ENCODE peak calls at places on chromosome X, in ten cellular contexts. I is neural progenitor cell; A is stomach; Z is epithelial cell of proximal tubule; H is choroid plexus epithelial cell; J is lung; C is astrocyte of the cerebellum; O is heart right ventricle; Q is AG04450; W is CD8-positive, alpha-beta T cell. T is an unnamed sample.
A peak's percentile ranks its signal among the peaks of the same experiment; 100 is the strongest.

GRCh38 chrX:56797966-56798711 is 69.1 kb downstream of the NBDY start:
- DNase-seq in W (no peak), C (no peak), Q (no peak), A (peak; percentile 26), J (peak; percentile 52), H (peak; percentile 17), I (no peak), Z (no peak), O (no peak), T (no peak)

GRCh38 chrX:103918050-103918449 is 44.4 kb upstream of the TMSB15B start:
- DNase-seq in C (peak; percentile 31), I (peak; percentile 85), Z (no peak), A (peak; percentile 45), W (peak; percentile 8), Q (no peak), H (peak; percentile 72), J (peak; percentile 38), O (peak; percentile 33), T (peak; percentile 61)

GRCh38 chrX:86047174-86047991 is at the start of gene CHM:
- DNase-seq in Z (peak; percentile 55), C (peak; percentile 75), O (peak; percentile 70), Q (peak; percentile 45), H (peak; percentile 89), W (peak; percentile 25), J (peak; percentile 72), A (peak; percentile 45), I (peak; percentile 72), T (peak; percentile 86)

GRCh38 chrX:97284531-97284930 is 400.8 kb downstream of the RPA4 start:
- DNase-seq in I (no peak), J (no peak), Z (no peak), C (no peak), H (no peak), W (no peak), Q (no peak), O (no peak), A (no peak), T (no peak)

GRCh38 chrX:23901805-23902204 is 5.9 kb downstream of the APOO start:
- DNase-seq in A (peak; percentile 39), H (peak; percentile 89), Z (no peak), O (peak; percentile 54), C (peak; percentile 60), W (peak; percentile 6), I (peak; percentile 88), Q (peak; percentile 49), J (peak; percentile 45), T (peak; percentile 85)

GRCh38 chrX:104486691-104487090 is 79.3 kb upstream of the IL1RAPL2 start:
- DNase-seq in Q (no peak), C (no peak), H (no peak), A (no peak), J (no peak), O (no peak), Z (no peak), I (no peak), W (no peak), T (no peak)

GRCh38 chrX:54891573-54891972 is 29.1 kb upstream of the TRO start:
- DNase-seq in J (no peak), Z (no peak), C (no peak), A (no peak), Q (no peak), O (peak; percentile 13), W (peak; percentile 14), H (peak; percentile 67), I (peak; percentile 54), T (peak; percentile 38)

GRCh38 chrX:45596190-45596808 is 395.6 kb upstream of the DIPK2B start:
- DNase-seq in H (peak; percentile 45), Q (no peak), I (no peak), J (no peak), O (no peak), C (no peak), W (no peak), Z (no peak), A (no peak), T (peak; percentile 37)

GRCh38 chrX:118116308-118117068 is at the start of gene KLHL13:
- DNase-seq in I (peak; percentile 75), C (no peak), Q (no peak), A (no peak), H (peak; percentile 4), O (peak; percentile 31), Z (no peak), J (no peak), W (no peak), T (peak; percentile 26)

GRCh38 chrX:24619647-24620046 is 27.5 kb downstream of the PCYT1B start:
- DNase-seq in C (peak; percentile 55), O (peak; percentile 10), J (no peak), A (no peak), Q (peak; percentile 0), Z (no peak), I (no peak), H (peak; percentile 62), W (no peak), T (peak; percentile 65)

GRCh38 chrX:2550288-2551020 is 49.7 kb upstream of the DHRSX start:
- DNase-seq in O (no peak), W (no peak), Z (no peak), Q (no peak), J (no peak), C (no peak), H (no peak), I (no peak), A (no peak), T (no peak)

GRCh38 chrX:13764284-13764683 is 29.7 kb downstream of the OFD1 start:
- DNase-seq in C (no peak), A (no peak), Z (no peak), O (no peak), I (peak; percentile 52), H (no peak), W (no peak), Q (no peak), J (no peak), T (no peak)

GRCh38 chrX:9148626-9149385 is 114.9 kb upstream of the FAM9B start:
- DNase-seq in Z (no peak), A (no peak), Q (no peak), I (peak; percentile 20), H (peak; percentile 77), C (no peak), J (no peak), O (no peak), W (no peak), T (peak; percentile 80)

DNA sequence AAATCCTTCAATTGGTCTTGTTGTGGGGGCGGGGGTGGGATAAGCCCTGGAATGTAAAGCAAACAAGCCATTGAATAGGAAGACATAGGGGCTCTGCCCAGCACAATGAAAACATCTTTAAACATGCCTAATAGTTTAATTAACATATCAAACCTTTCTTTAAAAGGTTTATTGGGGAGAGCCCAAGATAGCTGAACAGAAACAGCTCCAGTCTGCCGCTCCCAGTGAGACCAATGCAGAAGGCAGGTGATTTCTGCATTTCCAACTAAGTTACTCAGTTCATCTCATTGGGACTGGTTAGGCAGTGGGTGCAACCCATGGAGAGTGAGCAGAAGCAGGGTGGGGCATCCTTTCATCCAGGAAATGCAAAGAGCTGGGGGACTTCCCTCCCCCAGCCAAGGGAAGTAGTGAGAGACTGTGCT is 327.2 kb upstream of the CNKSR2 start:
- DNase-seq in I (peak; percentile 34), O (no peak), Q (no peak), C (no peak), Z (no peak), W (no peak), A (no peak), H (no peak), J (no peak), T (no peak)
- H3K4me3 ChIP-seq in I (no peak overlapping the region), O (no peak overlapping the region), Q (no peak overlapping the region), C (no peak overlapping the region), Z (no peak overlapping the region), W (no peak overlapping the region), A (no peak overlapping the region), H (no peak overlapping the region), J (no peak overlapping the region), T (no peak overlapping the region)

GRCh38 chrX:130268500-130269170 is at the start of gene ZNF280C:
- DNase-seq in C (peak; percentile 74), Q (peak; percentile 79), H (peak; percentile 96), I (peak; percentile 84), A (peak; percentile 89), O (peak; percentile 88), J (peak; percentile 90), W (peak; percentile 83), Z (peak; percentile 54), T (peak; percentile 93)
- TF ChIP-seq CTCF in C (peak; percentile 39), Q (peak; percentile 36), H (peak; percentile 49), I (peak; percentile 30), A (no peak), O (peak; percentile 37), J (no peak), W (no peak), Z (peak; percentile 32), T (peak; percentile 17)

GRCh38 chrX:133418588-133418987 is 3.3 kb upstream of the GPC4 start:
- DNase-seq in H (no peak), Z (no peak), A (no peak), J (no peak), Q (no peak), I (no peak), W (no peak), C (no peak), O (no peak), T (no peak)
- H3K4me3 ChIP-seq in H (no peak overlapping the region), Z (no peak overlapping the region), A (no peak overlapping the region), J (no peak overlapping the region), Q (no peak overlapping the region), I (no peak overlapping the region), W (no peak overlapping the region), C (no peak overlapping the region), O (no peak overlapping the region), T (no peak overlapping the region)

GRCh38 chrX:153665726-153666306 is 7.8 kb downstream of the PNCK start:
- DNase-seq in O (no peak), I (no peak), H (no peak), C (no peak), Q (no peak), J (no peak), Z (no peak), W (no peak), A (no peak), T (no peak)

GRCh38 chrX:153669174-153669890 is 4.3 kb downstream of the PNCK start:
- DNase-seq in J (no peak), I (peak; percentile 62), H (peak; percentile 14), W (peak; percentile 24), C (no peak), A (no peak), O (no peak), Z (no peak), Q (no peak), T (peak; percentile 10)

GRCh38 chrX:153668423-153669173 is 5.0 kb downstream of the PNCK start:
- DNase-seq in Z (no peak), W (no peak), I (no peak), C (no peak), J (no peak), H (no peak), O (no peak), Q (no peak), A (no peak), T (no peak)

GRCh38 chrX:153667281-153667831 is 6.3 kb downstream of the PNCK start:
- DNase-seq in A (no peak), Z (no peak), W (no peak), C (no peak), O (no peak), H (no peak), J (no peak), Q (no peak), I (no peak), T (no peak)

DNA sequence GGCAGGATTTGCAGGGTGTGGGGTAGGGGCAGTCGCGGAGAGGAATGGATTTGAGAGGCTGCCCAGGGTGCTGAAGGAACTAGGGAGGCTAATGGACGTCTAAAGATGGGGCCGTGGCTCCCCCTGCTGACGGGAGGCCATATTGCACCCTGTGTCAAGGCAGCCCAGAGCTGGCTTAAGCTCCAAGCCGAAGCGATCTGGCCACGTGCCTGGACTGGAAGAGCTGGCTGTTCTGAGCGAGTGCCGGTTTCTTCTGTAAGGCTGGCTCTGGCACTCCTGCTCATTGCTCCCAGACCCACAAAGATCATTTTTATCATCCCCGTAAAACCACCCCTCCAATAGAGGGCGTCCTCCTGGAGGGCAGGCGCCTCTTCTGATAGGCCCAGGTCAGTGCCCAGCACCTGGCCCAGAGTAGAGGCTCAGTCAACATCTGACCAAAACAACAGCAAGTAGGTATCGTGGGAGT is 5.6 kb downstream of the PNCK start:
- DNase-seq in Z (no peak), C (peak; percentile 60), I (peak; percentile 82), O (peak; percentile 77), Q (peak; percentile 30), A (peak; percentile 87), H (peak; percentile 87), J (peak; percentile 81), W (peak; percentile 60), T (peak; percentile 71)
- TF ChIP-seq CTCF in Z (peak; percentile 71), C (peak; percentile 70), I (peak; percentile 69), O (peak; percentile 74), Q (peak; percentile 72), A (peak; percentile 75), H (peak; percentile 78), J (peak; percentile 75), W (peak; percentile 64), T (peak; percentile 67)

T was measured in fibroblast of mammary gland.